ENCODE peak calls at places on chromosome 5, in five cellular contexts. Z is PC-9, D is HCT116, W is psoas muscle, V is suprapubic skin. Y is an unnamed sample. For H3K4me1, the result is how much of the 10 kb centered on the place peaks cover.

GRCh38 chr5:98772415-98773213 is 849 bp upstream of the RGMB start:
- DNase-seq in Z (peak), D (peak), W (peak), V (peak), Y (peak)

GRCh38 chr5:143213231-143213850 is 190.1 kb downstream of the NR3C1 start:
- DNase-seq in Z (no peak), D (no peak), W (no peak), V (no peak), Y (no peak)

GRCh38 chr5:144598451-144599068 is 427.9 kb downstream of the KCTD16 start:
- DNase-seq in Z (no peak), D (no peak), W (no peak), V (no peak), Y (no peak)

GRCh38 chr5:151682240-151682639 is 4.5 kb downstream of the SPARC start:
- DNase-seq in Z (no peak), D (no peak), W (no peak), V (no peak), Y (no peak)

GRCh38 chr5:378976-379742 is 57.6 kb downstream of the AHRR start:
- DNase-seq in Z (no peak), D (no peak), W (no peak), V (peak), Y (peak)

GRCh38 chr5:74579215-74579614 is 61.3 kb downstream of the ENC1 start:
- DNase-seq in Z (no peak), D (no peak), W (no peak), V (no peak), Y (no peak)

GRCh38 chr5:74028406-74028805 is 402.4 kb downstream of the ARHGEF28 start:
- DNase-seq in Z (no peak), D (peak), W (no peak), V (no peak), Y (no peak)

GRCh38 chr5:72597456-72597948 is 90.3 kb upstream of the ZNF366 start:
- DNase-seq in Z (peak), D (no peak), W (no peak), V (no peak), Y (no peak)

GRCh38 chr5:61624966-61625681 is 293.1 kb downstream of the ZSWIM6 start:
- DNase-seq in Z (no peak), D (no peak), W (no peak), V (no peak), Y (no peak)

GRCh38 chr5:160485364-160486010 is 63.8 kb downstream of the PTTG1 start:
- DNase-seq in Z (no peak), D (no peak), W (no peak), V (no peak), Y (no peak)

GRCh38 chr5:168681556-168682183 is 102.5 kb upstream of the PANK3 start:
- DNase-seq in Z (no peak), D (no peak), W (no peak), V (no peak), Y (no peak)

GRCh38 chr5:16812911-16813310 is 123.2 kb downstream of the MYO10 start:
- DNase-seq in Z (peak), D (no peak), W (no peak), V (no peak), Y (no peak)

GRCh38 chr5:31531543-31531887 is 378 bp downstream of the DROSHA start:
- DNase-seq in Z (no peak), D (no peak), W (peak), V (no peak), Y (peak)

GRCh38 chr5:68500828-68501227 is 285.3 kb downstream of the PIK3R1 start:
- DNase-seq in Z (no peak), D (no peak), W (no peak), V (no peak), Y (no peak)

GRCh38 chr5:67301285-67301904 is 104.8 kb upstream of the CD180 start:
- DNase-seq in Z (peak), D (no peak), W (peak), V (peak), Y (peak)

GRCh38 chr5:40736103-40736875 is 19.5 kb downstream of the TTC33 start:
- DNase-seq in Z (no peak), D (peak), W (no peak), V (no peak), Y (no peak)

GRCh38 chr5:151253604-151253948 is 591 bp downstream of the GM2A start:
- DNase-seq in Z (no peak), D (no peak), W (no peak), V (no peak), Y (no peak)

GRCh38 chr5:88660326-88660946 is 222.5 kb downstream of the MEF2C start:
- DNase-seq in Z (peak), D (peak), W (no peak), V (no peak), Y (peak)

GRCh38 chr5:20619606-20620005 is 631.6 kb upstream of the CDH18 start:
- DNase-seq in Z (no peak), D (no peak), W (no peak), V (no peak), Y (no peak)

GRCh38 chr5:16600949-16601348 is 15.8 kb downstream of the RETREG1 start:
- DNase-seq in Z (no peak), D (no peak), W (no peak), V (peak), Y (no peak)

GRCh38 chr5:32325067-32325466 is 12.3 kb upstream of the MTMR12 start:
- DNase-seq in Z (no peak), D (no peak), W (no peak), V (no peak), Y (no peak)

GRCh38 chr5:7047862-7048261 is 334.6 kb downstream of the TENT4A start:
- DNase-seq in Z (no peak), D (no peak), W (no peak), V (no peak), Y (no peak)

GRCh38 chr5:179404321-179405053 is 59.2 kb upstream of the ADAMTS2 start:
- DNase-seq in Z (no peak), D (no peak), W (no peak), V (peak), Y (no peak)

GRCh38 chr5:66829826-66830225 is 233.6 kb downstream of the MAST4 start:
- DNase-seq in Z (no peak), D (no peak), W (no peak), V (no peak), Y (no peak)

GRCh38 chr5:67095346-67095871 is 101.2 kb downstream of the CD180 start:
- DNase-seq in Z (no peak), D (no peak), W (peak), V (peak), Y (peak)

GRCh38 chr5:1471240-1471853 is 26.1 kb upstream of the SLC6A3 start:
- DNase-seq in Z (no peak), D (no peak), W (peak), V (peak), Y (peak)

GRCh38 chr5:74767579-74767913 is 497 bp downstream of the NSA2 start:
- DNase-seq in Z (no peak), D (peak), W (no peak), V (no peak), Y (no peak)

GRCh38 chr5:40572947-40573346 is 106.8 kb upstream of the PTGER4 start:
- DNase-seq in Z (no peak), D (no peak), W (no peak), V (no peak), Y (no peak)

GRCh38 chr5:36202521-36202961 is 39.2 kb downstream of the NADK2 start:
- DNase-seq in Z (no peak), D (no peak), W (no peak), V (no peak), Y (no peak)

GRCh38 chr5:148932355-148932935 is 106.0 kb downstream of the ADRB2 start:
- DNase-seq in Z (no peak), D (no peak), W (no peak), V (no peak), Y (no peak)

GRCh38 chr5:132414634-132415377 is 45.3 kb downstream of the SLC22A5 start:
- DNase-seq in Z (peak), D (peak), W (no peak), V (no peak), Y (no peak)

GRCh38 chr5:132417010-132417439 is 47.5 kb downstream of the SLC22A5 start:
- DNase-seq in Z (peak), D (no peak), W (no peak), V (no peak), Y (no peak)

GRCh38 chr5:132417889-132418432 is 48.5 kb downstream of the SLC22A5 start:
- DNase-seq in Z (no peak), D (no peak), W (no peak), V (no peak), Y (no peak)

GRCh38 chr5:132417461-132417860 is 48.0 kb downstream of the SLC22A5 start:
- DNase-seq in Z (no peak), D (no peak), W (no peak), V (no peak), Y (no peak)

GRCh38 chr5:132416306-132417009 is 46.9 kb downstream of the SLC22A5 start:
- DNase-seq in Z (no peak), D (no peak), W (no peak), V (no peak), Y (no peak)
- H3K4me1 ChIP-seq in Z (half or more), D (under half), W (half or more), V (half or more), Y (half or more)

GRCh38 chr5:180487556-180487955 is 6.6 kb upstream of the CNOT6 start:
- DNase-seq in Z (no peak), D (no peak), W (no peak), V (peak), Y (no peak)
- TF ChIP-seq CTCF in Z (no peak), D (no peak), W (no peak), V (no peak), Y (no peak)

GRCh38 chr5:14414007-14414406 is 167.6 kb upstream of the OTULINL start:
- DNase-seq in Z (no peak), D (no peak), W (no peak), V (no peak), Y (no peak)
- H3K4me1 ChIP-seq in Z (under half), D (under half), W (under half), V (under half), Y (under half)

GRCh38 chr5:101977729-101978345 is 318.2 kb downstream of the SLCO4C1 start:
- DNase-seq in Z (no peak), D (peak), W (no peak), V (no peak), Y (no peak)
- TF ChIP-seq CTCF in Z (peak), D (peak), W (peak), V (no peak), Y (peak)

DNA sequence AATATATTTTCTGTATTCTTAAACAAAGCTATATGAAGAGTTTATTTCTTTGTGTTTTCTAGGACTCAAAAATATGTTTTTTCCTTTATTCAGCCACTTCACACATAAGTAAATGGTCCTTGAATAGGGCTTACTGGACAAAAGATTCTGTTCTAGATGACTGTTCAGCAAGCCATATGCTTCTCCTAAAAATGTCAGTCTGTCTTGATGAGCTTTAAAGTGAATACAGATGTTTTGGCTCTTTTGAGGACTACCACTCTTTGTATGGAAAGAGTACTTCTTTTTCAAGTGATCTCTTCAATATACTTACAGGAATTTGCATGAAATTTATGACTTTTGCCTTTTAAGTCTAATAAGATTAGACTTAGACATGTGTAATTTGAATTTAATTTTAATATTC is 8.4 kb downstream of the NDUFS4 start:
- DNase-seq in Z (no peak), D (no peak), W (no peak), V (no peak), Y (no peak)
- H3K4me1 ChIP-seq in Z (under half), D (under half), W (under half), V (under half), Y (under half)